ENCODE peak calls at places on chromosomes 12 and 14, in ten cellular contexts. V, C, Q, L, M, B, T, Z, O and P are unnamed samples.

GRCh38 chr12:32176606-32177005 is 70.0 kb downstream of the BICD1 start:
- DNase-seq in Q (no peak), Z (no peak), M (peak), T (no peak), B (no peak), O (no peak), C (no peak), V (no peak), L (no peak), P (no peak)

GRCh38 chr12:108846320-108846719 is 11.1 kb downstream of the SSH1 start:
- DNase-seq in O (no peak), M (no peak), Z (no peak), B (no peak), L (no peak), T (no peak), Q (no peak), C (no peak), V (no peak), P (no peak)

GRCh38 chr12:53659011-53659551 is 16.8 kb downstream of the ATP5MC2 start:
- DNase-seq in V (peak), M (peak), B (no peak), C (no peak), T (no peak), L (no peak), Z (peak), Q (peak), O (no peak), P (no peak)

GRCh38 chr12:109462868-109463692 is 14.0 kb downstream of the KCTD10 start:
- DNase-seq in Z (peak), Q (peak), V (peak), M (peak), T (no peak), C (no peak), L (no peak), B (no peak), O (no peak), P (no peak)

GRCh38 chr14:78567343-78567742 is 397.2 kb downstream of the NRXN3 start:
- DNase-seq in O (no peak), T (no peak), M (no peak), Q (no peak), L (no peak), V (no peak), Z (no peak), C (no peak), B (no peak), P (no peak)

GRCh38 chr14:31592619-31593018 is 31.4 kb downstream of the NUBPL start:
- DNase-seq in C (no peak), O (no peak), B (no peak), V (no peak), Q (no peak), T (no peak), L (no peak), Z (no peak), M (peak), P (no peak)

GRCh38 chr14:49483266-49483665 is 102.9 kb downstream of the RPS29 start:
- DNase-seq in L (no peak), T (no peak), Z (no peak), V (no peak), B (no peak), O (no peak), Q (no peak), M (no peak), C (peak), P (no peak)

GRCh38 chr12:101759396-101760047 is 20.3 kb upstream of the SYCP3 start:
- DNase-seq in M (peak), T (no peak), O (no peak), B (no peak), V (no peak), C (peak), L (no peak), Q (no peak), Z (peak), P (no peak)

GRCh38 chr14:79246200-79246599 is 965.1 kb downstream of the DIO2 start:
- DNase-seq in Z (no peak), Q (no peak), T (no peak), B (no peak), V (no peak), L (no peak), O (no peak), M (no peak), C (no peak), P (no peak)

GRCh38 chr14:72582582-72582981 is 311.3 kb downstream of the DPF3 start:
- DNase-seq in B (no peak), M (no peak), C (no peak), L (no peak), Z (peak), T (no peak), O (no peak), Q (no peak), V (no peak), P (no peak)

GRCh38 chr12:2958432-2959193 is 584 bp upstream of the TEAD4 start:
- DNase-seq in L (no peak), Q (peak), B (no peak), M (peak), V (no peak), T (peak), O (no peak), C (peak), Z (peak), P (no peak)

GRCh38 chr12:52695039-52695438 is 8.3 kb downstream of the KRT77 start:
- DNase-seq in V (no peak), Z (no peak), B (no peak), M (no peak), L (no peak), T (no peak), C (no peak), O (no peak), Q (no peak), P (no peak)

GRCh38 chr14:71725802-71726638 is 206.2 kb upstream of the RGS6 start:
- DNase-seq in V (no peak), T (no peak), C (no peak), B (no peak), O (no peak), L (no peak), Q (no peak), Z (peak), M (peak), P (no peak)

GRCh38 chr14:92356677-92357076 is 33.7 kb downstream of the SLC24A4 start:
- DNase-seq in Q (no peak), L (no peak), M (no peak), C (no peak), Z (no peak), V (no peak), B (no peak), T (no peak), O (no peak), P (no peak)

GRCh38 chr12:30546121-30546520 is 149.5 kb downstream of the IPO8 start:
- DNase-seq in V (no peak), L (no peak), Q (peak), O (no peak), B (no peak), M (no peak), C (no peak), T (peak), Z (peak), P (no peak)

GRCh38 chr14:21208554-21208953 is 52.7 kb upstream of the OR5AU1 start:
- DNase-seq in O (no peak), B (no peak), Z (no peak), M (no peak), Q (no peak), L (no peak), T (no peak), C (no peak), V (no peak), P (no peak)

GRCh38 chr12:51424094-51424661 is 453 bp upstream of the SLC4A8 start:
- DNase-seq in Z (no peak), O (no peak), Q (no peak), B (no peak), M (no peak), T (no peak), V (no peak), C (no peak), L (no peak), P (no peak)

GRCh38 chr14:29282169-29282568 is 515.6 kb downstream of the FOXG1 start:
- DNase-seq in C (no peak), O (no peak), Q (no peak), L (no peak), V (no peak), M (no peak), B (no peak), T (no peak), Z (peak), P (no peak)

GRCh38 chr14:66815687-66816086 is 307.7 kb downstream of the GPHN start:
- DNase-seq in Z (no peak), V (no peak), B (no peak), L (no peak), C (no peak), Q (no peak), T (no peak), M (no peak), O (no peak), P (no peak)

GRCh38 chr12:10214877-10215267 is 2.2 kb downstream of the GABARAPL1 start:
- DNase-seq in Q (no peak), T (no peak), M (no peak), L (no peak), V (no peak), O (no peak), C (no peak), Z (no peak), B (no peak), P (no peak)

GRCh38 chr12:108826115-108826806 is 31.1 kb downstream of the SSH1 start:
- DNase-seq in B (no peak), L (no peak), O (no peak), C (peak), T (peak), M (peak), Z (no peak), V (peak), Q (no peak), P (no peak)

GRCh38 chr14:65164068-65164824 is 61.9 kb upstream of the MAX start:
- DNase-seq in Q (no peak), T (peak), O (no peak), M (peak), L (peak), V (no peak), B (peak), Z (peak), C (peak), P (no peak)

GRCh38 chr12:82383930-82384513 is 25.7 kb downstream of the METTL25 start:
- DNase-seq in B (no peak), Z (peak), O (no peak), C (no peak), V (no peak), M (peak), Q (no peak), T (no peak), L (no peak), P (no peak)